ENCODE peak calls at places on chromosome 19, in six cellular contexts. O is K562, G is A549, Z is GM12878, X is HepG2, M is endothelial cell of umbilical vein. H is an unnamed sample.

GRCh38 chr19:56383826-56384605 is 9.3 kb downstream of the ZNF582 start:
- DNase-seq in Z (no peak), G (no peak), X (no peak), O (no peak), M (no peak), H (no peak)

GRCh38 chr19:41687419-41687818 is 651 bp downstream of the CEACAM7 start:
- DNase-seq in X (no peak), Z (no peak), O (no peak), G (no peak), M (no peak), H (no peak)

GRCh38 chr19:277581-278165 is 13.5 kb downstream of the PLPP2 start:
- DNase-seq in M (peak; percentile 33), G (no peak), X (no peak), Z (no peak), O (peak; percentile 56), H (peak; percentile 48)

GRCh38 chr19:45253396-45254027 is 2.4 kb downstream of the MARK4 start:
- DNase-seq in Z (no peak), X (no peak), O (no peak), M (no peak), G (no peak), H (no peak)

GRCh38 chr19:40433391-40434216 is 7.8 kb upstream of the SERTAD1 start:
- DNase-seq in M (peak; percentile 89), G (peak; percentile 98), O (peak; percentile 93), X (peak; percentile 78), Z (no peak), H (peak; percentile 79)

GRCh38 chr19:55312621-55313117 is 12.5 kb downstream of the TMEM150B start:
- DNase-seq in Z (no peak), O (no peak), G (no peak), X (no peak), M (no peak), H (no peak)

GRCh38 chr19:40791996-40792395 is 7.0 kb upstream of the EGLN2 start:
- DNase-seq in M (no peak), O (no peak), Z (no peak), G (no peak), X (no peak), H (no peak)

GRCh38 chr19:46486358-46486757 is 9.3 kb downstream of the PNMA8B start:
- DNase-seq in G (no peak), O (no peak), M (no peak), Z (no peak), X (no peak), H (no peak)

GRCh38 chr19:33938821-33939220 is 142.2 kb downstream of the KCTD15 start:
- DNase-seq in O (no peak), Z (no peak), X (no peak), M (no peak), G (no peak), H (no peak)

GRCh38 chr19:14347999-14348889 is 33.0 kb upstream of the ADGRE5 start:
- DNase-seq in M (peak; percentile 37), G (peak; percentile 50), O (peak; percentile 80), X (peak; percentile 28), Z (no peak), H (peak; percentile 66)

GRCh38 chr19:12946092-12946845 is 607 bp downstream of the RAD23A start:
- DNase-seq in X (peak; percentile 71), O (peak; percentile 85), Z (no peak), G (peak; percentile 67), M (peak; percentile 81), H (peak; percentile 87)

GRCh38 chr19:46471116-46471733 is at the start of gene PNMA8A:
- DNase-seq in X (no peak), O (peak; percentile 88), M (peak; percentile 54), G (peak; percentile 57), Z (no peak), H (no peak)

GRCh38 chr19:18415177-18415867 is 3.9 kb upstream of the SSBP4 start:
- DNase-seq in M (peak; percentile 76), X (no peak), G (no peak), O (peak; percentile 93), Z (no peak), H (peak; percentile 94)

GRCh38 chr19:16627194-16627927 is 643 bp downstream of the MED26 start:
- DNase-seq in M (peak; percentile 30), X (peak; percentile 10), G (no peak), Z (no peak), O (peak; percentile 25), H (peak; percentile 55)

GRCh38 chr19:17215125-17215971 is at the start of gene USE1:
- DNase-seq in Z (peak; percentile 63), M (peak; percentile 78), O (peak; percentile 96), X (peak; percentile 86), G (peak; percentile 91), H (peak; percentile 94)

GRCh38 chr19:2976609-2977000 is 759 bp upstream of the TLE6 start:
- DNase-seq in G (no peak), X (no peak), Z (no peak), O (no peak), M (no peak), H (no peak)

GRCh38 chr19:18013621-18014111 is 5.7 kb downstream of the ARRDC2 start:
- DNase-seq in X (peak; percentile 95), M (no peak), G (no peak), Z (no peak), O (peak; percentile 57), H (no peak)

GRCh38 chr19:12974301-12975220 is 5.2 kb downstream of the DAND5 start:
- DNase-seq in Z (no peak), G (no peak), O (peak; percentile 63), X (peak; percentile 35), M (no peak), H (no peak)

GRCh38 chr19:2578391-2578826 is 102.5 kb downstream of the GADD45B start:
- DNase-seq in Z (no peak), G (peak; percentile 72), M (peak; percentile 76), O (no peak), X (no peak), H (no peak)

GRCh38 chr19:55117063-55117635 is 288 bp downstream of the PPP1R12C start:
- DNase-seq in X (no peak), M (no peak), Z (no peak), O (peak; percentile 39), G (no peak), H (peak; percentile 22)

GRCh38 chr19:1699998-1700732 is 47.8 kb upstream of the TCF3 start:
- DNase-seq in O (no peak), M (no peak), G (no peak), Z (no peak), X (no peak), H (no peak)

GRCh38 chr19:16467581-16467980 is 4.2 kb downstream of the EPS15L1 start:
- DNase-seq in Z (no peak), M (no peak), O (no peak), X (no peak), G (no peak), H (no peak)

GRCh38 chr19:1856345-1856697 is 7.1 kb downstream of the KLF16 start:
- DNase-seq in Z (no peak), O (peak; percentile 20), M (no peak), G (no peak), X (no peak), H (peak; percentile 64)

GRCh38 chr19:55165952-55166529 is 372 bp downstream of the DNAAF3 start:
- DNase-seq in O (peak; percentile 90), G (peak; percentile 95), X (peak; percentile 85), M (peak; percentile 66), Z (no peak), H (peak; percentile 88)

GRCh38 chr19:12840091-12841079 is 2.1 kb downstream of the MAST1 start:
- DNase-seq in Z (no peak), G (peak; percentile 80), X (no peak), O (peak; percentile 97), M (peak; percentile 36), H (peak; percentile 49)

GRCh38 chr19:1789282-1790020 is 22.6 kb downstream of the ATP8B3 start:
- DNase-seq in G (peak; percentile 60), X (no peak), M (no peak), O (no peak), Z (no peak), H (no peak)

GRCh38 chr19:21878646-21879045 is 42.7 kb upstream of the ZNF43 start:
- DNase-seq in Z (no peak), G (no peak), M (no peak), X (no peak), O (no peak), H (peak; percentile 5)

GRCh38 chr19:42433503-42434260 is 6.5 kb upstream of the LIPE start:
- DNase-seq in M (peak; percentile 63), Z (no peak), G (peak; percentile 90), O (peak; percentile 88), X (peak; percentile 95), H (peak; percentile 54)

GRCh38 chr19:31270897-31271568 is 78.2 kb downstream of the TSHZ3 start:
- DNase-seq in M (no peak), G (no peak), O (no peak), X (no peak), Z (no peak), H (no peak)

GRCh38 chr19:55041627-55042343 is 3.7 kb upstream of the GP6 start:
- DNase-seq in M (peak; percentile 74), G (no peak), O (peak; percentile 89), X (no peak), Z (no peak), H (no peak)

DNA sequence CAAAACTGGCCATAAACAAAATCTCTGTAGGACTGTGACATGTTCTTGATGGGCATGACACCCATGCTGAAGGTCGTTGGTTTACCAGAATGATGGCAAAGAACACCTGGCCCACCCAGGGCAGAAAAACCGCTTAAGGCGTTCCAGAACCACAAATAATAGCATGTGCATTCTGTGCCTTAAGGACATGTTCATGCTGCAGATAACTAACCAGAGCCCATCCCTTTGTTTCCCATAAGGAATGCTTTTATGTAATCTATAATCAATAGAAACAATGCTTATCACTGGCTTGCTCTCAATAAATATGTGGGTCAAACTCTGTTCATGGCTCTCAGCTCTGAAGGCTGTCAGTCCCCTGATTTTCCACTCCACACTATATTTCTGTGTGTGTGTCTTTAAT is 11.2 kb upstream of the ZNF578 start:
- DNase-seq in O (no peak), M (no peak), G (no peak), Z (no peak), X (no peak), H (no peak)
- TF ChIP-seq MYC in O (no peak), M (no peak), G (no peak), Z (no peak), X (no peak), H (no peak)

GRCh38 chr19:9913237-9914000 is 22.9 kb downstream of the OLFM2 start:
- DNase-seq in M (no peak), O (peak; percentile 34), X (no peak), G (no peak), Z (no peak), H (no peak)
- H3K4me3 ChIP-seq in M (no peak overlapping the region), O (peak overlapping the region; percentile 53), X (peak overlapping the region; percentile 73), G (peak overlapping the region; percentile 80), Z (no peak overlapping the region), H (no peak overlapping the region)

DNA sequence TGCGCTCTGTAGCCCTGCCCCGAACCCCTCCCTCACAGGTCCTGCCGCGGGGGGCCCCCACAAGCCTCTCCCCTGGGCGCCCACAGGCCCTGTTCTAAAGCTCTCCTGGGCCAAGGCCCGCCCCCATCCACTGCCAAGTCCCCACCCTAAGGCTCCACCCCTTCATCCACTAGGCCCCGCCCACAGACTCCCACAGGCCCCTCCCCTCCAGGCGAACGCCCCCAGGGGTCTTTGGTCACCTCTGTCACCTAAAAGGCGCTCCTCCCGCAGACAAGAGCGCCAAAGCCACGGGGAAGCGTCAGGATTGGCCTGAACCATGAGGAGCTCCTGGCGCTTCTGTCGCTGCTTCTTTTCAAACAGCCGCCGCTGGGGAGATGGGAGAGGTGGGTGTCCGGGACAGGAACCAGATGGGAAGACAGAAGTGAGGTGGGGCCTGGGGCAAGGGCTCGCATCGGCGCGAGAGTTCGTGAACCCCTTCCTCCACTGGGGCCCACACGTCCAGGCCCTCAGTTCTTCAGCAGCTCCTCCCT is 2.3 kb downstream of the TULP2 start:
- DNase-seq in O (peak; percentile 80), X (no peak), M (no peak), Z (no peak), G (no peak), H (no peak)
- TF ChIP-seq CTCF in O (no peak), X (no peak), M (no peak), Z (no peak), G (no peak), H (no peak)

GRCh38 chr19:49362926-49363264 is 679 bp upstream of the TEAD2 start:
- DNase-seq in Z (no peak), M (no peak), X (peak; percentile 24), O (no peak), G (no peak), H (no peak)
- TF ChIP-seq MYC in Z (no peak), M (no peak), X (no peak), O (no peak), G (no peak), H (no peak)

H was measured in NB4.